ENCODE peak calls at places on chromosomes 12 and 14, in five cellular contexts. One of them, this sample, is unnamed.

GRCh38 chr12:113625499-113625898 is 153.8 kb upstream of the LHX5 start:
- DNase-seq in sigmoid colon: no peak
- DNase-seq in GM23338: no peak
- DNase-seq in SK-N-SH: no peak
- DNase-seq in GM12891: no peak
- DNase-seq in this sample: no peak

GRCh38 chr12:1174659-1175058 is 183.6 kb downstream of the ERC1 start:
- DNase-seq in GM23338: no peak
- DNase-seq in GM12891: no peak
- DNase-seq in SK-N-SH: no peak
- DNase-seq in sigmoid colon: no peak
- DNase-seq in this sample: no peak

GRCh38 chr12:119177724-119178380 is 879 bp upstream of the HSPB8 start:
- DNase-seq in GM12891: no peak
- DNase-seq in sigmoid colon: no peak
- DNase-seq in SK-N-SH: no peak
- DNase-seq in GM23338: no peak
- DNase-seq in this sample: no peak

GRCh38 chr12:27965966-27966365 is 6.6 kb downstream of the PTHLH start:
- DNase-seq in sigmoid colon: no peak
- DNase-seq in SK-N-SH: no peak
- DNase-seq in GM23338: no peak
- DNase-seq in GM12891: no peak
- DNase-seq in this sample: no peak

GRCh38 chr14:97946291-97946690 is 1149.1 kb downstream of the VRK1 start:
- DNase-seq in GM23338: peak
- DNase-seq in sigmoid colon: no peak
- DNase-seq in GM12891: no peak
- DNase-seq in SK-N-SH: no peak
- DNase-seq in this sample: no peak

GRCh38 chr12:65630555-65630954 is 193.7 kb upstream of the HMGA2 start:
- DNase-seq in GM12891: no peak
- DNase-seq in SK-N-SH: no peak
- DNase-seq in GM23338: no peak
- DNase-seq in sigmoid colon: no peak
- DNase-seq in this sample: no peak

GRCh38 chr14:89667983-89668382 is 250.9 kb upstream of the FOXN3 start:
- DNase-seq in sigmoid colon: no peak
- DNase-seq in SK-N-SH: no peak
- DNase-seq in GM23338: no peak
- DNase-seq in GM12891: no peak
- DNase-seq in this sample: no peak

GRCh38 chr12:2834581-2835491 is at the start of gene NRIP2:
- DNase-seq in sigmoid colon: no peak
- DNase-seq in GM12891: no peak
- DNase-seq in GM23338: peak
- DNase-seq in SK-N-SH: peak
- DNase-seq in this sample: no peak

GRCh38 chr12:45379261-45379660 is 163.4 kb downstream of the ANO6 start:
- DNase-seq in GM12891: no peak
- DNase-seq in GM23338: no peak
- DNase-seq in SK-N-SH: no peak
- DNase-seq in sigmoid colon: no peak
- DNase-seq in this sample: no peak

GRCh38 chr14:99476864-99477263 is 3.8 kb downstream of the SETD3 start:
- DNase-seq in GM23338: no peak
- DNase-seq in sigmoid colon: no peak
- DNase-seq in SK-N-SH: no peak
- DNase-seq in GM12891: no peak
- DNase-seq in this sample: no peak

GRCh38 chr14:88005978-88006851 is 1.3 kb downstream of the GPR65 start:
- DNase-seq in GM12891: no peak
- DNase-seq in sigmoid colon: no peak
- DNase-seq in SK-N-SH: no peak
- DNase-seq in GM23338: no peak
- DNase-seq in this sample: no peak

GRCh38 chr12:56078427-56078826 is 1.5 kb upstream of the ERBB3 start:
- DNase-seq in SK-N-SH: no peak
- DNase-seq in GM12891: no peak
- DNase-seq in sigmoid colon: no peak
- DNase-seq in GM23338: peak
- DNase-seq in this sample: no peak

GRCh38 chr12:80937391-80938238 is at the start of gene LIN7A:
- DNase-seq in SK-N-SH: peak
- DNase-seq in sigmoid colon: peak
- DNase-seq in GM23338: peak
- DNase-seq in GM12891: no peak
- DNase-seq in this sample: peak

GRCh38 chr14:80587096-80587724 is 354.3 kb downstream of the CEP128 start:
- DNase-seq in sigmoid colon: no peak
- DNase-seq in GM12891: peak
- DNase-seq in GM23338: peak
- DNase-seq in SK-N-SH: no peak
- DNase-seq in this sample: no peak

GRCh38 chr14:91270619-91271018 is 26.1 kb upstream of the GPR68 start:
- DNase-seq in GM12891: no peak
- DNase-seq in SK-N-SH: peak
- DNase-seq in GM23338: no peak
- DNase-seq in sigmoid colon: no peak
- DNase-seq in this sample: no peak

GRCh38 chr12:94103986-94104385 is 44.4 kb upstream of the PLXNC1 start:
- DNase-seq in SK-N-SH: no peak
- DNase-seq in sigmoid colon: no peak
- DNase-seq in GM12891: no peak
- DNase-seq in GM23338: no peak
- DNase-seq in this sample: no peak

GRCh38 chr12:3342051-3342450 is 149.0 kb upstream of the PRMT8 start:
- DNase-seq in GM12891: no peak
- DNase-seq in GM23338: peak
- DNase-seq in sigmoid colon: no peak
- DNase-seq in SK-N-SH: peak
- DNase-seq in this sample: peak

GRCh38 chr14:24093901-24094838 is at the start of gene PCK2:
- DNase-seq in SK-N-SH: peak
- DNase-seq in sigmoid colon: peak
- DNase-seq in GM12891: peak
- DNase-seq in GM23338: peak
- DNase-seq in this sample: peak

GRCh38 chr14:38469156-38469555 is 213.3 kb upstream of the CLEC14A start:
- DNase-seq in sigmoid colon: no peak
- DNase-seq in GM23338: no peak
- DNase-seq in SK-N-SH: no peak
- DNase-seq in GM12891: no peak
- DNase-seq in this sample: no peak

GRCh38 chr12:28409892-28410291 is 219.6 kb downstream of the CCDC91 start:
- DNase-seq in GM12891: no peak
- DNase-seq in SK-N-SH: no peak
- DNase-seq in sigmoid colon: no peak
- DNase-seq in GM23338: no peak
- DNase-seq in this sample: no peak

GRCh38 chr12:11876301-11876700 is 194.4 kb upstream of the BCL2L14 start:
- DNase-seq in GM12891: no peak
- DNase-seq in SK-N-SH: no peak
- DNase-seq in GM23338: no peak
- DNase-seq in sigmoid colon: no peak
- DNase-seq in this sample: no peak

GRCh38 chr12:1474567-1475153 is 119.7 kb downstream of the FBXL14 start:
- DNase-seq in GM23338: peak
- DNase-seq in sigmoid colon: no peak
- DNase-seq in GM12891: no peak
- DNase-seq in SK-N-SH: peak
- DNase-seq in this sample: no peak

GRCh38 chr14:73591690-73592448 is at the start of gene ACOT4:
- DNase-seq in SK-N-SH: peak
- DNase-seq in sigmoid colon: peak
- DNase-seq in GM23338: peak
- DNase-seq in GM12891: peak
- DNase-seq in this sample: peak

GRCh38 chr14:72790887-72791566 is 102.9 kb downstream of the DPF3 start:
- DNase-seq in GM12891: no peak
- DNase-seq in sigmoid colon: no peak
- DNase-seq in SK-N-SH: no peak
- DNase-seq in GM23338: no peak
- DNase-seq in this sample: no peak

GRCh38 chr12:91106283-91106682 is 5.0 kb downstream of the LUM start:
- DNase-seq in sigmoid colon: no peak
- DNase-seq in GM12891: no peak
- DNase-seq in SK-N-SH: no peak
- DNase-seq in GM23338: no peak
- DNase-seq in this sample: no peak

GRCh38 chr14:75459791-75460190 is 32.0 kb downstream of the JDP2 start:
- DNase-seq in GM12891: no peak
- DNase-seq in sigmoid colon: no peak
- DNase-seq in SK-N-SH: no peak
- DNase-seq in GM23338: no peak
- DNase-seq in this sample: no peak

GRCh38 chr14:75460402-75460801 is 32.6 kb downstream of the JDP2 start:
- DNase-seq in GM12891: no peak
- DNase-seq in GM23338: no peak
- DNase-seq in SK-N-SH: no peak
- DNase-seq in sigmoid colon: peak
- DNase-seq in this sample: no peak

GRCh38 chr14:75457648-75458165 is 29.9 kb downstream of the JDP2 start:
- DNase-seq in GM12891: no peak
- DNase-seq in sigmoid colon: no peak
- DNase-seq in SK-N-SH: no peak
- DNase-seq in GM23338: peak
- DNase-seq in this sample: no peak

GRCh38 chr14:75458305-75458704 is 30.5 kb downstream of the JDP2 start:
- DNase-seq in SK-N-SH: no peak
- DNase-seq in sigmoid colon: no peak
- DNase-seq in GM23338: no peak
- DNase-seq in GM12891: no peak
- DNase-seq in this sample: no peak

DNA sequence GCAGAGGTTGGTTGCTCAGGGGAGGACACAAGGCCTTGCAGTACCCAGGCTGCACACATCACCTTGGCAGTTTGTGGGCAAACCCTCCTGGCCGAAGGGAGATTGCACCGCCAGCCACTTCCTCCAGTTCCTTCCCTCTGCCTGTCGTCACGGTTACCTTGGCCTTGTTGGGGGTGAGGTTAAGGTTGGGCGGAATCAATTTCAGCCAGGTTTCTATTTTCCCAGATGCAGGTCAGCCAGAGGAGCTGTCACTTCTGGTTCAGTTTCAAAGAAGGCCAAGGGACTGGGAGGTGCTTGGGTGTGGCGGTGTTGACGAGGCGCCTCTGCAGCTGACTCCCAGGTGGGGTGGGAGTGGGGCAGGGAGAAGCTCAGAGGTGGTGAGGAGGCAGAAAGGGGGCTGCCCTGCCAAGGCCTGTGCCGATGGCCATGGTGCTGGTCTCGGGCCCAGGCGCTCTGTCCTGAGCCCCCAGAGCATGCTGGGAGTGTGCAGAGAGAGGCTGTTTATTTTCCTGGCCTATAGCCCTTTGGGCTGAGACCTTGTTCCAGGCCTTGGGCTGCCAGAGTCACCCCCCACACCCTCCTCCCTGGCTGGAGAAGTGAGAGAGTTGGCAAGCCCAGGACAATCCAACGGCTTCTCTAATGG is 31.4 kb downstream of the JDP2 start:
- DNase-seq in SK-N-SH: no peak
- DNase-seq in GM12891: no peak
- DNase-seq in GM23338: peak
- DNase-seq in sigmoid colon: peak
- DNase-seq in this sample: peak
- TF ChIP-seq POLR2AphosphoS5 in SK-N-SH: no peak
- TF ChIP-seq POLR2AphosphoS5 in GM12891: no peak
- TF ChIP-seq POLR2AphosphoS5 in GM23338: no peak
- TF ChIP-seq POLR2AphosphoS5 in sigmoid colon: no peak
- TF ChIP-seq POLR2AphosphoS5 in this sample: no peak

DNA sequence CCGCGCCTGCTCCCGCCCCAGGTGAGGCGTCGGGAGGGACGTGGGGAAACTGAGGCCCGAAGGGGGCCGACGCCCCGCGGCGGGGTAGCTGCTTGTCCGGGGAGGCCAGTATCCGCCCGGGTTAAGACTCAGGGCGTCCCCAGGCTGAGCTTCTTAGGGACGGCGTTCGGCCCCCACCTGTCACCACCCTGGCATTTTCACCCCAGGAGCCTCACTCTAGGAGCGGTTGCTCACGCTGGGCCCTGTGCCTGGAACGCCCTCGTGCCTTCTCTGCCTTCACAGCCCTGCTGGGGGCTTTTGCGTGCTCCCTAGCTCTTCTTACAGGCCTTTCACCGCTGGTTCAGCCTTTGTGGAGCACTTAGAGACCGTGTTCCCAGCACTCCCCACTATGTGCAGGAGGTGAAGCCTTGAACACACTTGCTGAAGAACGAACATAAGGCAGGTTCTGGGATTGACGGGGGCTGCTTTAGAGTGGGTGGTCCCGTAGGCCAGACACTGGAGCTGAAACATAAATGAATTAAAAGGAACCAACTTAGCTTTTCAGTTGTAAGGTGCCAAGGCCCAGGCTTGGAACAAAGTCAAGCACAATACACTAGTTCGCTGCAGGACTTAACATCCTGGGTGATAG is 601 bp downstream of the ZNF839 start:
- DNase-seq in SK-N-SH: no peak
- DNase-seq in GM12891: no peak
- DNase-seq in GM23338: peak
- DNase-seq in sigmoid colon: peak
- DNase-seq in this sample: peak
- TF ChIP-seq POLR2AphosphoS5 in SK-N-SH: no peak
- TF ChIP-seq POLR2AphosphoS5 in GM12891: no peak
- TF ChIP-seq POLR2AphosphoS5 in GM23338: no peak
- TF ChIP-seq POLR2AphosphoS5 in sigmoid colon: no peak
- TF ChIP-seq POLR2AphosphoS5 in this sample: no peak

DNA sequence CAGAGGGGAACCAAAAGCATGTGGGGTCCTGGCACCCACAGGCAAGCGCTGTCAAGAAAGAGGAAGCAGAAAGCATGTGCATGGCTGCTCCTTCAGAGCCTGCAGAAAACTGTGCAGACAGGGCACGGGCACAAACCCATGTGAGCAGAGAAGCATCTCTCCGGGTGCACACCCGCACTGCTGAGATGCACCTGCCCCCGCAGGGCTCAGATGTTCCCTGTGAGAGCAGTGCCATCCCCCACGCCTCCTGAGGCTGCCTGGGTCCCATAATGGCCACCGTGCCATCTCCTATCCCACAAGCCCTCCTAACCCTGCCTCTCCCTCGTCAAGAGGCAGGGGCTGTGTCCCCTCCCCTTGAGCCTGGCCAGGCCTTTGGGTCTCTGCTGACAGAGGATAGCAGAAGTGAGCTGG is 32.3 kb upstream of the INF2 start:
- DNase-seq in sigmoid colon: no peak
- DNase-seq in SK-N-SH: peak
- DNase-seq in GM23338: no peak
- DNase-seq in GM12891: no peak
- DNase-seq in this sample: no peak
- TF ChIP-seq POLR2AphosphoS5 in sigmoid colon: no peak
- TF ChIP-seq POLR2AphosphoS5 in SK-N-SH: no peak
- TF ChIP-seq POLR2AphosphoS5 in GM23338: no peak
- TF ChIP-seq POLR2AphosphoS5 in GM12891: no peak
- TF ChIP-seq POLR2AphosphoS5 in this sample: no peak

GRCh38 chr14:93050761-93051160 is 65.0 kb downstream of the ITPK1 start:
- DNase-seq in sigmoid colon: no peak
- DNase-seq in GM12891: no peak
- DNase-seq in GM23338: no peak
- DNase-seq in SK-N-SH: no peak
- DNase-seq in this sample: no peak
- TF ChIP-seq POLR2AphosphoS5 in sigmoid colon: no peak
- TF ChIP-seq POLR2AphosphoS5 in GM12891: no peak
- TF ChIP-seq POLR2AphosphoS5 in GM23338: no peak
- TF ChIP-seq POLR2AphosphoS5 in SK-N-SH: no peak
- TF ChIP-seq POLR2AphosphoS5 in this sample: no peak

GRCh38 chr12:120639771-120640721 is at the start of gene CABP1:
- DNase-seq in SK-N-SH: peak
- DNase-seq in GM12891: peak
- DNase-seq in GM23338: peak
- DNase-seq in sigmoid colon: no peak
- DNase-seq in this sample: peak
- TF ChIP-seq POLR2AphosphoS5 in SK-N-SH: no peak
- TF ChIP-seq POLR2AphosphoS5 in GM12891: no peak
- TF ChIP-seq POLR2AphosphoS5 in GM23338: peak
- TF ChIP-seq POLR2AphosphoS5 in sigmoid colon: no peak
- TF ChIP-seq POLR2AphosphoS5 in this sample: no peak

This sample was measured in stomach.